ENCODE peak calls at places on chromosomes 4 and X, in four cellular contexts. Q is H1, W is neuronal stem cell, O is IMR-90. V is an unnamed sample.

GRCh38 chrX:70455366-70456202 is 10.9 kb downstream of the DLG3 start:
- DNase-seq in O (no peak), Q (peak), W (no peak), V (no peak)

GRCh38 chr4:186191266-186192067 is at the start of gene CYP4V2:
- DNase-seq in W (peak), O (peak), Q (peak), V (peak)

GRCh38 chrX:18883961-18884765 is 99.8 kb downstream of the PHKA2 start:
- DNase-seq in W (no peak), O (no peak), Q (no peak), V (no peak)

GRCh38 chrX:56802921-56803848 is 74.1 kb downstream of the NBDY start:
- DNase-seq in W (peak), O (peak), Q (peak), V (peak)

GRCh38 chrX:17559728-17560379 is 177.4 kb upstream of the SCML1 start:
- DNase-seq in O (peak), W (no peak), Q (no peak), V (no peak)

GRCh38 chr4:109590841-109591357 is 30.9 kb downstream of the MCUB start:
- DNase-seq in W (no peak), O (no peak), Q (no peak), V (peak)

GRCh38 chr4:1001561-1002130 is 8.4 kb upstream of the SLC26A1 start:
- DNase-seq in Q (no peak), W (no peak), O (no peak), V (no peak)

GRCh38 chr4:1364748-1365147 is 17.7 kb downstream of the UVSSA start:
- DNase-seq in O (no peak), Q (no peak), W (no peak), V (no peak)

GRCh38 chrX:66221856-66222255 is 57.8 kb downstream of the HEPH start:
- DNase-seq in Q (no peak), W (no peak), O (no peak), V (no peak)

GRCh38 chr4:126215759-126216158 is 901.0 kb downstream of the FAT4 start:
- DNase-seq in Q (no peak), W (no peak), O (no peak), V (no peak)

GRCh38 chr4:8292388-8293107 is 23.0 kb downstream of the HTRA3 start:
- DNase-seq in Q (no peak), O (no peak), W (no peak), V (no peak)

GRCh38 chr4:87117051-87117729 is 103.2 kb downstream of the KLHL8 start:
- DNase-seq in O (no peak), W (no peak), Q (no peak), V (peak)

GRCh38 chrX:34659575-34659974 is 2.5 kb upstream of the TMEM47 start:
- DNase-seq in W (no peak), O (no peak), Q (no peak), V (no peak)

GRCh38 chrX:1072637-1073377 is 139.6 kb downstream of the CRLF2 start:
- DNase-seq in O (no peak), Q (peak), W (no peak), V (no peak)

GRCh38 chr4:155419266-155419665 is 42.5 kb upstream of the MAP9 start:
- DNase-seq in Q (no peak), W (no peak), O (peak), V (no peak)

GRCh38 chr4:114758066-114758465 is 159.5 kb downstream of the UGT8 start:
- DNase-seq in O (no peak), Q (no peak), W (peak), V (no peak)

GRCh38 chr4:30953799-30954198 is 233.6 kb downstream of the PCDH7 start:
- DNase-seq in W (no peak), Q (no peak), O (no peak), V (no peak)

GRCh38 chr4:150310159-150310895 is 232.1 kb downstream of the DCLK2 start:
- DNase-seq in O (peak), W (no peak), Q (no peak), V (peak)

GRCh38 chr4:124092101-124093057 is 620.2 kb downstream of the ANKRD50 start:
- DNase-seq in W (no peak), O (no peak), Q (no peak), V (no peak)

GRCh38 chrX:56759736-56760409 is 30.8 kb downstream of the NBDY start:
- DNase-seq in Q (no peak), O (no peak), W (no peak), V (no peak)

GRCh38 chrX:13381514-13381913 is 61.7 kb upstream of the ATXN3L start:
- DNase-seq in Q (no peak), W (no peak), O (peak), V (no peak)

GRCh38 chr4:93814722-93815121 is 13.8 kb upstream of the ATOH1 start:
- DNase-seq in O (no peak), Q (no peak), W (no peak), V (no peak)

GRCh38 chrX:12007881-12008280 is 130.4 kb upstream of the FRMPD4 start:
- DNase-seq in Q (no peak), O (peak), W (no peak), V (no peak)

GRCh38 chr4:54213812-54214211 is 15.3 kb upstream of the PDGFRA start:
- DNase-seq in W (no peak), O (no peak), Q (no peak), V (no peak)

DNA sequence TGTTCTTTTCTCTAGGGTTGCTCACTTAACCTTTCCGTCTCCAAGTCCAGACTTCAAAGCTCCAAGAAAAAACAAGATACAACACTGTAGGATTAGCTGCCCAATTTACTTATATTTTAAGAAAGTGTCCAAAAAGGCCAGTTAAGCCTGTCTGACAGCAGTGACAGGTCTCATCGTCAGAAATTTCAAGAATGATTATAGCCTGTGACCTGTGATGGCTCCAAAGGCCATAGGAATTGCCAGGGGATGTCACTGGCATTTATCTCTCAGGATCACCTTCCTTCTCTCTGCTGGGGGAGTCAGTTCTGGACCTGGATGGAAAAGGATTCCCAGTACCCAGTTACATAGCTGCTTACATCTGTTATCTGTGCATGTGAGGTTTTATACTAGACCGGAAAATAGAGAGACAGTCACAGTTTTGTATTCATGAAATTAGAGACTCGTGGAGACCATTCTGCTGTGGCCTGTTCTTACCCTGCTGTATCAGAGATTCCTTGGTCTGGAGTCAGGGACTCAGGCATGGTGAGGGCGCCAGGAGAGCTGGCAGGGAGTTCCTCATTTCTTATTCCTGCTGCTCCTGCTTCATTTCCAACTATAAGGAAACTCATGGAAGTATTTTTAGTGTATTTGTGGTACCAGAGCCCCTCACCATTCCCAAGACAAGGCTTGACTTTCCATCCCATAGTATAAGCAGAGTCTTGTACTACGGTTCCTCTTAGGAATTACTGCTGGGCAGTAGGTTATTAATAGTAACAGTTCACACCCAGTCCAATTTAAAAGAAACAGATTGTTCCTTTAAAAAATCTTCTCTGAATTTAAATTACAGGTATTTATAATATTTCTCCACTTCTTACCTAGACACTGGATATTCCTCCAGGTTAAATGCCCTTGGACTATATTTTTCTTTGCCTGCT is 220.8 kb downstream of the SHROOM3 start:
- DNase-seq in Q (no peak), O (no peak), W (no peak), V (peak)
- H4K91ac ChIP-seq in Q (no peak), O (peak), W (no peak), V (peak)

GRCh38 chr4:159048166-159048886 is 54.6 kb upstream of the RAPGEF2 start:
- DNase-seq in Q (no peak), W (peak), O (peak), V (peak)

GRCh38 chr4:159051245-159052071 is 51.4 kb upstream of the RAPGEF2 start:
- DNase-seq in W (no peak), Q (no peak), O (no peak), V (no peak)

GRCh38 chr4:159052315-159052714 is 50.6 kb upstream of the RAPGEF2 start:
- DNase-seq in O (no peak), W (no peak), Q (no peak), V (no peak)

GRCh38 chr4:159047478-159048165 is 55.3 kb upstream of the RAPGEF2 start:
- DNase-seq in W (no peak), O (peak), Q (no peak), V (peak)

GRCh38 chr4:159049780-159050375 is 53.0 kb upstream of the RAPGEF2 start:
- DNase-seq in Q (no peak), O (no peak), W (no peak), V (no peak)
- H3K4me2 ChIP-seq in Q (no peak), O (no peak), W (no peak), V (no peak)

DNA sequence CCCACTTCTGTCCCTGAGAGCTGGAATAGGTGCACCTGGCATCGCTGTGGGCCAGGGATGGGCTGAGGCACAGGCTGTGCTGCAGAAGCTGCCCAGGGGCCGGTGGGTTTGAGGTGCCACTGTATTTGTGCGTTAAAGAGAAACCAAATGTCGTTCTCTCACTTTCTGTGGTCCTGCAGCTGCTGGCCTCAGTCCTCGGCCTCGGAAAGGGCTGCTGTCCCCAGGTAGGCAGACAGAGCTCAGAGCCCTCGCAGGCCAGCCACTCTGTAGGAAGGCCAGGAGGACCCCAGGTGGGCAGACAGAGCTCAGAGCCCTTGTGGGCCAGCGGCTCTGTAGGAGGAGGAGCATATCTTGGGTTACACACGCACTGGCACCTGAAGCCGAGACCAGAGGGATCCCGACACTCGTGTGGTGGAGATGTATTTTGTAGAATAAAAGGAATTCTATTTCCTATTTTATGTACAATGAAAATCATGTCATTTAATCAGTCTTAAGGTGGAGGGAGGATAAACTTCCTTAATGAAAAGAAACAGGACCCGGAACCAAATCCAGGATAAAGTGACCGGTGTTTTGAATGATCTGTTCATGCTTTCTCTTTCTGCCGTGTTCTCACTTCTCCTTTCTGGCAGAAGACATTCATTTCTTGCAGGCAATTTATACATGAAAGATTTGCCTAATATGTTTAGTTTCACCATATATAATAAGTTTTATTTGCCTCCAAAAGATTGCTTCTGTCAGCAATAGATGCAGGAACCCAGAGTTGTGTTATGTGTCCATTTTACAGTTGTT is 54.4 kb upstream of the HGFAC start:
- DNase-seq in W (no peak), O (no peak), Q (peak), V (peak)
- H3K9ac ChIP-seq in W (peak), O (peak), Q (no peak), V (no peak)

GRCh38 chrX:117840645-117841044 is 276.0 kb downstream of the KLHL13 start:
- DNase-seq in W (no peak), O (no peak), Q (no peak), V (no peak)

GRCh38 chrX:117835034-117835433 is 281.6 kb downstream of the KLHL13 start:
- DNase-seq in Q (no peak), O (no peak), W (no peak), V (no peak)

GRCh38 chrX:117838581-117839331 is 277.9 kb downstream of the KLHL13 start:
- DNase-seq in W (no peak), O (no peak), Q (no peak), V (no peak)

GRCh38 chrX:117843749-117844148 is 272.9 kb downstream of the KLHL13 start:
- DNase-seq in W (no peak), Q (no peak), O (no peak), V (no peak)

DNA sequence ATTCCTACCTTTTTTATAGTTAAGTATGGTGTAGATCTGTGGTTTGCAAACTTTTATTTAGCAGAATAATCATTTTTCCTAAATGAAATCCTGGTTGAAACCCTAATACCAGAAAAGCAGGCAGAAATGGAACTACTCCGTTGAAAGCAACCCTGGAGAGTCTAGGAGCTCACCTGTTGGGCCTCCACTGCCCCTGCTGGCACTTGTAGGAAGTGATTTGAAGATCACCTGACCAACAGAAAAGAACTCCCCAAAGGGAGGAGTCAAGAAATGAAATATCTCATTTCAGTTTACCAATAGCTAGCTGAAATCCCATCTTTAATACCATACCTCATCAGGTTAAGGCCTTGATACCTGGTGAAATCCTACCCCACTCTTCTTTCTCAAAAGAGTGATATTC is 277.1 kb downstream of the KLHL13 start:
- DNase-seq in W (no peak), O (no peak), Q (no peak), V (no peak)
- H4K91ac ChIP-seq in W (no peak), O (no peak), Q (no peak), V (no peak)

GRCh38 chr4:27711041-27711440 is 850.4 kb downstream of the STIM2 start:
- DNase-seq in Q (no peak), W (no peak), O (no peak), V (no peak)

GRCh38 chr4:27716693-27717505 is 856.3 kb downstream of the STIM2 start:
- DNase-seq in Q (no peak), W (no peak), O (no peak), V (no peak)

GRCh38 chr4:27714073-27714472 is 853.4 kb downstream of the STIM2 start:
- DNase-seq in O (peak), W (no peak), Q (no peak), V (no peak)
- H3K4me2 ChIP-seq in O (no peak), W (no peak), Q (no peak), V (no peak)

DNA sequence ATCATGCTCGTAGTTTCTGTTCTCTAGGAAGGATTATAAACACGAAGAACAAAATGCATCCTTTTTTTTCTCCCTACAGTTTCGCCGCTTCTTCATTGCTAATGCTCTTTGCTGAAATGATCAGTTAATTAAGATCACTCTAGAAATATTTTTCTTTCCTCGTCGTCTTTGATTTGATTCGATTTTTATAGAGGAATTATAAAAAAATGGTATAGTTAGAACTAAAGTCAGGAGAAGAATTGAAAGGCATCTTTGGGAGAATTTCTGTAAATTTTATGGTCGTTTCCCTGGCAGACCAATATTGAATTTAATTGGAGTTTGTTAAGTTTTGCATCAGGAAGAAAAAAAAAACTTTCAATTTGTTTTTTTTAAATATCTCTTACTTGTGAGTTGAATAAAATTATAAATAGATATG is 1.1 kb upstream of the NKX3-2 start:
- DNase-seq in Q (no peak), O (no peak), W (no peak), V (no peak)
- H3K9ac ChIP-seq in Q (no peak), O (no peak), W (no peak), V (no peak)

V was measured in trophoblast cell.